ENCODE peak calls at places on chromosomes 4 and X, in five cellular contexts. W, C, V, I and B are unnamed samples.

GRCh38 chrX:102863735-102864134 is 73.3 kb upstream of the RAB40AL start:
- DNase-seq in W (peak), C (peak), V (peak), I (peak), B (peak)

GRCh38 chr4:55036405-55036804 is 89.0 kb downstream of the KDR start:
- DNase-seq in W (no peak), C (no peak), V (no peak), I (no peak), B (no peak)

GRCh38 chr4:142547974-142548373 is 298.1 kb downstream of the INPP4B start:
- DNase-seq in W (peak), C (peak), V (no peak), I (no peak), B (no peak)

GRCh38 chr4:116705466-116705865 is 379.9 kb downstream of the TRAM1L1 start:
- DNase-seq in W (no peak), C (no peak), V (no peak), I (no peak), B (no peak)

GRCh38 chrX:23898412-23898959 is 9.3 kb downstream of the APOO start:
- DNase-seq in W (peak), C (peak), V (peak), I (no peak), B (peak)

GRCh38 chrX:13009256-13009655 is 34.3 kb downstream of the TMSB4X start:
- DNase-seq in W (no peak), C (peak), V (no peak), I (no peak), B (no peak)

GRCh38 chrX:153463556-153463955 is 6.8 kb downstream of the HAUS7 start:
- DNase-seq in W (no peak), C (no peak), V (no peak), I (no peak), B (no peak)

GRCh38 chr4:5292091-5292490 is 240.8 kb downstream of the STK32B start:
- DNase-seq in W (no peak), C (no peak), V (no peak), I (no peak), B (no peak)

GRCh38 chr4:23934915-23935314 is 45.1 kb upstream of the PPARGC1A start:
- DNase-seq in W (peak), C (peak), V (peak), I (no peak), B (peak)

GRCh38 chr4:99811850-99812249 is 4.8 kb upstream of the DAPP1 start:
- DNase-seq in W (peak), C (peak), V (peak), I (peak), B (peak)

GRCh38 chr4:174713181-174713580 is 115.9 kb downstream of the GLRA3 start:
- DNase-seq in W (no peak), C (no peak), V (no peak), I (no peak), B (no peak)

GRCh38 chr4:10102981-10103330 is 13.6 kb downstream of the WDR1 start:
- DNase-seq in W (no peak), C (no peak), V (no peak), I (no peak), B (no peak)

GRCh38 chr4:98448923-98449322 is 187.7 kb downstream of the RAP1GDS1 start:
- DNase-seq in W (no peak), C (no peak), V (no peak), I (no peak), B (no peak)

GRCh38 chrX:115571712-115572111 is 10.7 kb downstream of the PLS3 start:
- DNase-seq in W (no peak), C (no peak), V (no peak), I (no peak), B (no peak)

GRCh38 chr4:44760142-44760898 is 34.0 kb upstream of the GNPDA2 start:
- DNase-seq in W (peak), C (peak), V (peak), I (no peak), B (peak)

GRCh38 chr4:47372561-47372960 is 90.9 kb downstream of the COMMD8 start:
- DNase-seq in W (no peak), C (no peak), V (no peak), I (no peak), B (no peak)

GRCh38 chrX:2707334-2707760 is 16.3 kb downstream of the CD99 start:
- DNase-seq in W (peak), C (peak), V (peak), I (no peak), B (peak)